ENCODE peak calls at places on chromosome 11, in ten cellular contexts. E, P, A, J, T, S, M, F, R and U are unnamed samples.

GRCh38 chr11:109658169-109658568 is 236.2 kb downstream of the C11orf87 start:
- DNase-seq in E (no peak), P (no peak), A (no peak), J (no peak), T (no peak), S (no peak), M (no peak), F (no peak), R (no peak), U (no peak)

GRCh38 chr11:103903621-103904323 is 132.7 kb upstream of the DDI1 start:
- DNase-seq in E (no peak), P (no peak), A (no peak), J (no peak), T (no peak), S (no peak), M (no peak), F (no peak), R (no peak), U (no peak)

GRCh38 chr11:70252844-70253243 is 17.6 kb upstream of the PPFIA1 start:
- DNase-seq in E (no peak), P (no peak), A (no peak), J (no peak), T (no peak), S (no peak), M (no peak), F (no peak), R (no peak), U (no peak)

GRCh38 chr11:1782026-1782696 is 18.4 kb upstream of the CTSD start:
- DNase-seq in E (no peak), P (no peak), A (no peak), J (no peak), T (no peak), S (no peak), M (no peak), F (no peak), R (no peak), U (peak; percentile 45)

GRCh38 chr11:108914981-108915380 is 250.1 kb downstream of the DDX10 start:
- DNase-seq in E (no peak), P (no peak), A (no peak), J (no peak), T (no peak), S (no peak), M (no peak), F (no peak), R (no peak), U (no peak)

GRCh38 chr11:120226242-120226641 is 13.7 kb upstream of the POU2F3 start:
- DNase-seq in E (no peak), P (no peak), A (no peak), J (no peak), T (no peak), S (no peak), M (no peak), F (no peak), R (no peak), U (no peak)

GRCh38 chr11:111960916-111961315 is 23.8 kb downstream of the DIXDC1 start:
- DNase-seq in E (no peak), P (peak; percentile 75), A (peak; percentile 26), J (no peak), T (no peak), S (no peak), M (no peak), F (no peak), R (no peak), U (peak; percentile 45)

GRCh38 chr11:18329196-18329870 is 7.0 kb downstream of the GTF2H1 start:
- DNase-seq in E (no peak), P (peak; percentile 50), A (peak; percentile 13), J (no peak), T (no peak), S (no peak), M (no peak), F (no peak), R (no peak), U (no peak)

GRCh38 chr11:129731316-129731715 is 84.3 kb upstream of the TMEM45B start:
- DNase-seq in E (no peak), P (peak; percentile 17), A (no peak), J (no peak), T (no peak), S (no peak), M (no peak), F (no peak), R (no peak), U (peak; percentile 82)

GRCh38 chr11:18115360-18116127 is 9.7 kb upstream of the SAAL1 start:
- DNase-seq in E (peak; percentile 55), P (peak; percentile 68), A (peak; percentile 61), J (peak; percentile 8), T (peak; percentile 25), S (peak; percentile 30), M (peak; percentile 29), F (peak; percentile 20), R (peak; percentile 63), U (no peak)